ENCODE peak calls at places on chromosomes 6 and 20, in four cellular contexts. Q is lower lobe of right lung, R is stomach, P is brain microvascular endothelial cell. L is an unnamed sample.

GRCh38 chr6:43113431-43114260 is 37.5 kb downstream of the PTK7 start:
- DNase-seq in Q (no peak), P (no peak), R (no peak), L (no peak)

GRCh38 chr6:51473996-51474975 is 613.1 kb downstream of the PKHD1 start:
- DNase-seq in R (no peak), P (no peak), Q (no peak), L (peak; percentile 28)

GRCh38 chr6:104601756-104602155 is 258.0 kb downstream of the HACE1 start:
- DNase-seq in Q (no peak), R (no peak), P (no peak), L (no peak)

GRCh38 chr6:133671376-133671775 is 217.5 kb upstream of the TCF21 start:
- DNase-seq in P (no peak), R (no peak), Q (no peak), L (no peak)

GRCh38 chr6:101290346-101290745 is 103.2 kb upstream of the GRIK2 start:
- DNase-seq in R (no peak), Q (no peak), P (no peak), L (no peak)

GRCh38 chr20:62212309-62212708 is 7.8 kb downstream of the HRH3 start:
- DNase-seq in Q (no peak), P (no peak), R (no peak), L (no peak)

GRCh38 chr6:43926644-43927524 is 156.9 kb downstream of the VEGFA start:
- DNase-seq in R (peak; percentile 72), Q (peak; percentile 57), P (peak; percentile 51), L (peak; percentile 32)

GRCh38 chr6:113149511-113149910 is 707.6 kb upstream of the MARCKS start:
- DNase-seq in Q (no peak), R (no peak), P (no peak), L (no peak)

GRCh38 chr6:75656479-75656878 is 54.8 kb downstream of the SENP6 start:
- DNase-seq in P (no peak), Q (no peak), R (no peak), L (no peak)
- H3K36me3 ChIP-seq in P (peaks cover 35% of the 10 kb centered on the region), Q (peaks cover 70% of the 10 kb centered on the region), R (peaks cover 15% of the 10 kb centered on the region), L (peaks cover 10% of the 10 kb centered on the region)

DNA sequence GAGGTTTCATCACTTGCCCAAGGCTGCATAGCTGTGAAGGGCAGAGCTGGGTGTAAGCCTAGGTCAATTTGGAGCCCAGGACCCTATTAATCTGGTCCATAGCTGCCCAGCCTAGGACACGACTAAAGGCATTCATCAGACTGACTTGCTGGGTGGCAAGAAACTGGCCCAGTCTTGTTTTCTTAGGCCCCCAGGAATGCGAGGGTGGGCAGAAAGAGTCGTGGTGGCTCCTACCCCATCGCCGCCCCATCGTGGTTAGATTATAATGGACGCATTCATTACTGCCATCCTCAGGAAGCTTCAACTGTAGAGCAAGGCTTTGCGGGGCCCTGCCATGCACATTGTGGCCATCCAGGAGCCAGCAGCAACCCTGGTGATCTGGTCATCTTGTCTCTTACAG is 16.1 kb downstream of the DYNLRB1 start:
- DNase-seq in Q (no peak), R (no peak), P (no peak), L (no peak)
- H3K36me3 ChIP-seq in Q (peaks cover 95% of the 10 kb centered on the region), R (peaks cover 52% of the 10 kb centered on the region), P (peaks cover 84% of the 10 kb centered on the region), L (peaks cover 84% of the 10 kb centered on the region)

GRCh38 chr6:132322398-132322797 is 78.9 kb downstream of the MOXD1 start:
- DNase-seq in Q (no peak), P (no peak), R (no peak), L (no peak)
- H3K36me3 ChIP-seq in Q (no peaks in the 10 kb centered on the region), P (no peaks in the 10 kb centered on the region), R (no peaks in the 10 kb centered on the region), L (no peaks in the 10 kb centered on the region)

GRCh38 chr6:39913391-39913916 is 20.8 kb downstream of the MOCS1 start:
- DNase-seq in Q (no peak), R (no peak), P (no peak), L (no peak)
- H3K36me3 ChIP-seq in Q (peaks cover 93% of the 10 kb centered on the region), R (peaks cover 22% of the 10 kb centered on the region), P (peaks cover 4% of the 10 kb centered on the region), L (peaks cover 2% of the 10 kb centered on the region)

DNA sequence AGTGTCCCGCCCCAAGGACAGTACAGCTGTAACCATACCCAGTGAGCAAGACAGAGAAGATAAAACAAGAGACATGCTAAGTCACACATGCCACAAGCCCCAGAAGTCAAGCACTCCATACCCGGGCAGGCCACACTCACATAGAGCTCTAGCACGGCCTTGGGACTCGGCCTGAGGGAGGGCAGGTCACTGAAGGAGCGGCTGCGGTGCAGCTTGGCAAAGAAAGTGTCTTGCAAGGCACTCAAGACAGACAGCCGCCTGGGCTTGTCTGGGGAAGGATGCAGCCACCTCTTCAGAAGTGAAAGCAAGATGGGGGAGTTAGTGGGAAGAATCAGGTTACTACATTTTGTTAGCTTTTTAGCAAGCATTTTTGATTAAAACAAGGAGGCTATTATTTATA is 48.7 kb upstream of the ARMH2 start:
- DNase-seq in R (no peak), Q (peak; percentile 51), P (no peak), L (no peak)
- H3K36me3 ChIP-seq in R (no peaks in the 10 kb centered on the region), Q (peaks cover 52% of the 10 kb centered on the region), P (no peaks in the 10 kb centered on the region), L (no peaks in the 10 kb centered on the region)

GRCh38 chr6:169664227-169664626 is 37.6 kb downstream of the WDR27 start:
- DNase-seq in Q (peak; percentile 41), P (no peak), R (no peak), L (no peak)

GRCh38 chr6:169667716-169668115 is 34.1 kb downstream of the WDR27 start:
- DNase-seq in R (no peak), P (no peak), Q (peak; percentile 43), L (no peak)

GRCh38 chr6:169668203-169668847 is 33.5 kb downstream of the WDR27 start:
- DNase-seq in Q (peak; percentile 33), R (no peak), P (no peak), L (no peak)

GRCh38 chr6:169665289-169665688 is 36.5 kb downstream of the WDR27 start:
- DNase-seq in P (no peak), Q (no peak), R (no peak), L (no peak)

DNA sequence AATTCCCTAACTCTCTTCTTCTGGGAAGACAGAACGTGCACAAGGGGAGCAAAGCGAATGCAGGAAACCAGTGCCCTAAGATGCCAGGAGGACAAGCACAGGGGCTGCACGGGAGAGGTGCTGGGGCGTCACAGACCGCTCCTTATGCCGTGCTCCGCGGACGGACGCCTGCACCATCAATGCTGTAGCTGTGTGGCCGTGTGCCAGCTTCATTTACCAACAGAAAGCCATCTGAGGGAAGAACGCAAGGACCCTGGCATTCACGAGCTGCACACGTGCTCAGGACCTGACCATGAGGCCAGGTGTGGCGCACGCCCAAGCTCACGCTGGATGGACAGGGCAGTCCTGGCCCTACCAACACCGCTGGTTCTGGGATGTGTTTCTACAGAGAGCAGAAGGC is 35.4 kb downstream of the WDR27 start:
- DNase-seq in R (no peak), Q (peak; percentile 38), P (no peak), L (no peak)
- H3K36me3 ChIP-seq in R (peaks cover 18% of the 10 kb centered on the region), Q (peaks cover 52% of the 10 kb centered on the region), P (peaks cover 24% of the 10 kb centered on the region), L (peaks cover 12% of the 10 kb centered on the region)

DNA sequence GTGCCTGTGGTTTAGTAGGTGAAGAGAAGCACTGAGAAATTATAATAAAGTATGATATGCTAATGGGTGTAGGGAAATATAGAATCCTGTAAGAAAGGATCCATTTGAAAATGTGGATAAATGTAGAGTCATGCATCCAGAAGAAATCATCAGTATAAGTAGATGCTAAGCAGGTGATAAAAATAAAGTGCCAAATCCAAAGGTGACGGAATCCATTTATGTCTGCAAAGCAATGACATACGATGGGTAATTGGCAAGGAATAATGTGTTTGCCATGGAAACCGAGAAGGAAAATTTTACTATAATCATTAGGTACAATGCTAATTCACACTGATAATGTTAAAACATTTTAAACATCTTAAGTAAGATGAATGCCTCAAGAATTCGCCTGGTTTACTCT is 163.0 kb downstream of the OPN5 start:
- DNase-seq in Q (no peak), R (no peak), P (no peak), L (no peak)
- H3K36me3 ChIP-seq in Q (no peaks in the 10 kb centered on the region), R (no peaks in the 10 kb centered on the region), P (no peaks in the 10 kb centered on the region), L (no peaks in the 10 kb centered on the region)